ENCODE peak calls at places on chromosomes 13 and 19, in four cellular contexts. E is HepG2, P is SK-N-SH, M is GM12878. U is an unnamed sample.

GRCh38 chr13:28353679-28354078 is 141.2 kb downstream of the FLT1 start:
- DNase-seq in E (no peak), P (no peak), M (no peak), U (no peak)

GRCh38 chr13:35884211-35884610 is 247.0 kb downstream of the DCLK1 start:
- DNase-seq in E (no peak), P (no peak), M (no peak), U (no peak)

GRCh38 chr19:16040642-16041041 is 35.7 kb upstream of the TPM4 start:
- DNase-seq in E (peak; percentile 49), P (no peak), M (no peak), U (no peak)

GRCh38 chr13:69755101-69755500 is 352.5 kb upstream of the ATXN8OS start:
- DNase-seq in E (no peak), P (no peak), M (no peak), U (no peak)

GRCh38 chr19:862529-863304 is 3.3 kb downstream of the CFD start:
- DNase-seq in E (no peak), P (peak; percentile 91), M (peak; percentile 12), U (peak; percentile 82)

GRCh38 chr13:32385369-32385768 is 42.6 kb downstream of the N4BP2L1 start:
- DNase-seq in E (no peak), P (no peak), M (no peak), U (no peak)

GRCh38 chr19:17902701-17903100 is 30.1 kb upstream of the CCDC124 start:
- DNase-seq in E (no peak), P (no peak), M (no peak), U (no peak)

GRCh38 chr19:50418186-50419021 is at the start of gene SPIB:
- DNase-seq in E (no peak), P (no peak), M (no peak), U (no peak)

GRCh38 chr13:104648291-104648690 is 1582.1 kb upstream of the SLC10A2 start:
- DNase-seq in E (no peak), P (no peak), M (no peak), U (no peak)

DNA sequence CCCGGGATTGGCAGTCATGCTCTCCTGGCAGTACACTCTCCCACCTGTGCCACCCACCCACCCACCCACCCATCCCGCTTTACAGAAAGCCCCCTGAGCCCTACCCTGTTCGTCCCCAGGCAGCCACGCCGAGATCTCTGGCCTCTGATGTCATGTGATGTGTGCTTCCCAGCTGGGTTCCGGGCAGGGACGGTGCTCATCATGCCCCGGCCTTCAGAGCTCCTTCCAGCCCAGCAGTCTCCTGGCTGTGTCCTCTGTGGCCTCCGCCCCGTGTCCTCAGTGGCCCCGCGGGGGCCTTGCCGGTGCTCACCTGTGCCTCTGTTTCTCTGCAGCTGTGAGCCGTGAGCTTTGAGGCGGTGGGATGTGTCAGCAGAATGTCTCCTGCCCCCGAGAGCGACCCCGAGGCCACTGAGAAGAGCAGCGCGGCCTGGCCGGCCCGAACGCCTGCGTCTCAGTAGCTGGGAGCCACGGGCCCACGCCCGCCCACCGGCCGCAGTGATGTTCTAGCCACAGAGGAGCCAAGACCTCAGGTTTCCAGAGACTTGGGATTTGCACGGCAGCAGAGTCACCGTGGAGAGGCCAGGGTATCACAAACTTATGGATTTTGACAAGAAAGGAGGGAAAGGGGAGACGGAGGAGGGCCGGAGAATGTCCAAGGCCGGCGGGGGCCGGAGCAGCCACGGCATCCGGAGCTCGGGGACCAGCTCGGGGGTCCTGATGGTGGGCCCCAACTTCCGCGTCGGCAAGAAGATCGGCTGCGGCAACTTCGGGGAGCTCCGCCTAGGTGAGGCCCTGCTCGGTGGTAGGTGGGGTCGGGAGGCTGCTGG is 28.4 kb downstream of the CSNK1G2 start:
- DNase-seq in E (no peak), P (no peak), M (no peak), U (no peak)
- H3K79me2 ChIP-seq in E (peaks cover 5% of the 10 kb centered on the region), P (peaks cover 41% of the 10 kb centered on the region), M (peaks cover 5% of the 10 kb centered on the region), U (peaks cover 44% of the 10 kb centered on the region)

DNA sequence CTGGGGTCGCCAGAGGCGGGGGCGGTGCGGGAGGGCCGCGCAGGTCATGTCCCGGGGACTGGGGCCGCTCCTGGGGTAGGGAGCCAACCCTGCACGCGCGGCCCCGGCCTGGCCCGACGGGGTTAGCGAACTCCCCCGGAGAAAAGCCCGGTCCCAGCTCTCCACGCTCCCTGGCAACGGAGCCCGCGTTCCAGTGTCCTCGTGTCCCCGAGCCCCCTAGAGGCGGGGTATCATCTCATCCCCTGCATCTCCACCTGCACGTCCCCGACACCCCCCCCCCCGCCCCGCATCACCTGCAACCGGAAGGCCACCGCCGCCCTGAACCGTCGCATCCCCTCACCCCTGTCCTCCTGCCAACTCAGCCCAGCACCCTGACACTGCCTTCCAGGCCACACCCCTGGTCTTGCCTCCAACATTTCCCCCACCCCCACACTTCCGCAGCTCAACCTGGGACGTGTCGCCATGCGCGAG is 2.7 kb downstream of the WDR88 start:
- DNase-seq in E (no peak), P (peak; percentile 44), M (no peak), U (peak; percentile 32)
- TF ChIP-seq MXI1 in E (no peak), P (no peak), M (no peak), U (no peak)

GRCh38 chr19:19461671-19462622 is 53.4 kb downstream of the TSSK6 start:
- DNase-seq in E (peak; percentile 65), P (peak; percentile 94), M (no peak), U (peak; percentile 80)
- H3K79me2 ChIP-seq in E (peaks cover 66% of the 10 kb centered on the region), P (peaks cover 87% of the 10 kb centered on the region), M (peaks cover 56% of the 10 kb centered on the region), U (peaks cover 99% of the 10 kb centered on the region)

DNA sequence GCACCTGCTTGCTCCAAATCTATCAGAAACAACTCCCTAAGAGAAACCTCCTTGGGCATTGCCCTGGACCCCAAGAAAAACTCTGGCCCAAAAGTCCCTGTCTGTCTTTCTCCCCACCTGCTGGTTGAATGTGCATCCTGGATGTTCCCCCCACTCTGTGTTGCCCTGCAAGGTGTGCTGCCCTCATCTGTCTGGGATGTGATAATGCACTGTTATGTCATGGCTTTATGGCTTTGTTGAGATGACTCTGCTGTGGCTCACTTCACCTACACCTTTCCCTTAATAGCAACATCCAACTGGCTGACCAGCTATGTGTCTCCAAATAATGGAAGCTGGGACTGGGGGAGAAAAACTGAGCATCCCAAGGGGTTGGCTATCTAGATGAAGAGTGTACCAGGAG is 2.6 kb downstream of the ZNF20 start:
- DNase-seq in E (peak; percentile 67), P (no peak), M (no peak), U (peak; percentile 35)
- TF ChIP-seq MXI1 in E (no peak), P (no peak), M (no peak), U (no peak)

DNA sequence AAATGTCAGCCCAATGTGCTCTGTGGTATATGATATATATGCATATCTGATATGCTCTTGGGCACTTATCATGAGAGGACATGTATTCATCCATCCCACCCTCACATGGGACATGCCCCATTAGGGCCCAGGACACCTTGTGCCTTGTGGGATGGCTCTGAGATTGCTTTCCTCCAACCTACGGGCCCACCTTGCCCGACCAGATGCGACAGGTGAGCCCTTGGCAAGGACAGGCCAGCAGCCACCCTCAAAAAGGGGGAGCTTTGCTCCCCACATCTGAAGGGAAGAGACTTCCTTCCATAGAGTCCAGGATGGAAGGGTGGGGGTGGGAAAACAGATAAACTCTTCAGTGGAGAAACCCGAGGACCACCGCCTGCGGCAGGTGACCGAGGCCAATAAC is 58.6 kb downstream of the SLC7A1 start:
- DNase-seq in E (no peak), P (no peak), M (no peak), U (no peak)
- H3K79me2 ChIP-seq in E (peaks cover 12% of the 10 kb centered on the region), P (peaks cover 55% of the 10 kb centered on the region), M (peaks cover 7% of the 10 kb centered on the region), U (peaks cover 7% of the 10 kb centered on the region)

GRCh38 chr13:40428354-40428753 is 238.1 kb downstream of the FOXO1 start:
- DNase-seq in E (no peak), P (no peak), M (no peak), U (no peak)

GRCh38 chr13:40433577-40433976 is 232.9 kb downstream of the FOXO1 start:
- DNase-seq in E (no peak), P (no peak), M (no peak), U (no peak)

GRCh38 chr13:40434516-40435397 is 231.7 kb downstream of the FOXO1 start:
- DNase-seq in E (no peak), P (no peak), M (no peak), U (no peak)

GRCh38 chr13:40432018-40432978 is 234.1 kb downstream of the FOXO1 start:
- DNase-seq in E (no peak), P (no peak), M (peak; percentile 48), U (no peak)

GRCh38 chr13:40430234-40430633 is 236.2 kb downstream of the FOXO1 start:
- DNase-seq in E (no peak), P (peak; percentile 27), M (no peak), U (no peak)
- TF ChIP-seq MXI1 in E (no peak), P (no peak), M (no peak), U (no peak)

GRCh38 chr13:48144413-48145035 is 49.6 kb upstream of the MED4 start:
- DNase-seq in E (no peak), P (no peak), M (no peak), U (no peak)
- H3K79me2 ChIP-seq in E (no peaks in the 10 kb centered on the region), P (no peaks in the 10 kb centered on the region), M (no peaks in the 10 kb centered on the region), U (no peaks in the 10 kb centered on the region)

DNA sequence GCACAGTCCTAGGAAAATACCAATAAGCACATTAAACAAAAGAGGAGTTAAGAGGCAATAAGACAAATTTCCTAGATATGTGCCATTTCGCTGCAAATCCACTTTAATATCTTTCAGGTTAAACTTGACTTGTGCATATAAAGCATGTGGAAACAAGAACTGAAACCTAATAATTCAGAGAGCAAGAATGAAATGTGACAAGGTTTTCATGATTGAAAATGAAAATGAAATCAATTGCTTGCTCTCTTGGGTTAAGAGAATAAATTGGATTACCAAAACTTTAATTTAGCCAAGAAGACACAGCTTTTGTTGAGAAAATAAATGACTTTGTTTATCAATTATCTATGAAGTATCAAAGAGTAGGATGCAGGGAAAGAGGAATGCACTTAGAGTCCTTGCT is 210.9 kb upstream of the SLC10A2 start:
- DNase-seq in E (no peak), P (no peak), M (peak; percentile 53), U (no peak)
- TF ChIP-seq MXI1 in E (no peak), P (no peak), M (no peak), U (no peak)

U was measured in K562.